ENCODE peak calls at places on chromosomes 11 and 22, in four cellular contexts. U, C, Q and M are unnamed samples. For H3K4me1, the result is how much of the 10 kb centered on the place peaks cover.

GRCh38 chr11:61362542-61362875 is 335 bp downstream of the TMEM138 start:
- DNase-seq in U (no peak), C (peak), Q (peak), M (no peak)

GRCh38 chr11:86547727-86548126 is 124.7 kb downstream of the ME3 start:
- DNase-seq in U (no peak), C (no peak), Q (no peak), M (peak)

GRCh38 chr11:61460986-61461385 is 31.1 kb downstream of the SDHAF2 start:
- DNase-seq in U (no peak), C (no peak), Q (no peak), M (no peak)

GRCh38 chr22:27405672-27406388 is 395.7 kb downstream of the MN1 start:
- DNase-seq in U (no peak), C (peak), Q (peak), M (peak)

GRCh38 chr22:50731811-50732624 is 6.0 kb upstream of the ACR start:
- DNase-seq in U (no peak), C (peak), Q (peak), M (no peak)

GRCh38 chr11:62555464-62556092 is 9.0 kb upstream of the AHNAK start:
- DNase-seq in U (peak), C (no peak), Q (peak), M (no peak)

GRCh38 chr11:57746920-57747319 is 4.7 kb downstream of the BTBD18 start:
- DNase-seq in U (no peak), C (no peak), Q (no peak), M (no peak)

GRCh38 chr11:110134120-110134519 is 40.9 kb downstream of the ZC3H12C start:
- DNase-seq in U (no peak), C (no peak), Q (no peak), M (peak)

GRCh38 chr11:130964393-130964792 is 48.1 kb upstream of the SNX19 start:
- DNase-seq in U (no peak), C (no peak), Q (no peak), M (no peak)

GRCh38 chr11:107623183-107623582 is 32.2 kb downstream of the ELMOD1 start:
- DNase-seq in U (no peak), C (no peak), Q (no peak), M (no peak)

GRCh38 chr11:17703951-17704350 is 15.4 kb upstream of the MYOD1 start:
- DNase-seq in U (peak), C (peak), Q (peak), M (peak)

GRCh38 chr22:45598596-45599217 is 72.9 kb upstream of the ATXN10 start:
- DNase-seq in U (no peak), C (no peak), Q (no peak), M (no peak)

GRCh38 chr22:45589556-45589955 is 82.1 kb upstream of the ATXN10 start:
- DNase-seq in U (no peak), C (no peak), Q (no peak), M (no peak)

GRCh38 chr22:45590262-45590661 is 81.4 kb upstream of the ATXN10 start:
- DNase-seq in U (no peak), C (no peak), Q (no peak), M (no peak)

GRCh38 chr22:45597460-45598192 is 74.0 kb upstream of the ATXN10 start:
- DNase-seq in U (no peak), C (no peak), Q (no peak), M (no peak)

DNA sequence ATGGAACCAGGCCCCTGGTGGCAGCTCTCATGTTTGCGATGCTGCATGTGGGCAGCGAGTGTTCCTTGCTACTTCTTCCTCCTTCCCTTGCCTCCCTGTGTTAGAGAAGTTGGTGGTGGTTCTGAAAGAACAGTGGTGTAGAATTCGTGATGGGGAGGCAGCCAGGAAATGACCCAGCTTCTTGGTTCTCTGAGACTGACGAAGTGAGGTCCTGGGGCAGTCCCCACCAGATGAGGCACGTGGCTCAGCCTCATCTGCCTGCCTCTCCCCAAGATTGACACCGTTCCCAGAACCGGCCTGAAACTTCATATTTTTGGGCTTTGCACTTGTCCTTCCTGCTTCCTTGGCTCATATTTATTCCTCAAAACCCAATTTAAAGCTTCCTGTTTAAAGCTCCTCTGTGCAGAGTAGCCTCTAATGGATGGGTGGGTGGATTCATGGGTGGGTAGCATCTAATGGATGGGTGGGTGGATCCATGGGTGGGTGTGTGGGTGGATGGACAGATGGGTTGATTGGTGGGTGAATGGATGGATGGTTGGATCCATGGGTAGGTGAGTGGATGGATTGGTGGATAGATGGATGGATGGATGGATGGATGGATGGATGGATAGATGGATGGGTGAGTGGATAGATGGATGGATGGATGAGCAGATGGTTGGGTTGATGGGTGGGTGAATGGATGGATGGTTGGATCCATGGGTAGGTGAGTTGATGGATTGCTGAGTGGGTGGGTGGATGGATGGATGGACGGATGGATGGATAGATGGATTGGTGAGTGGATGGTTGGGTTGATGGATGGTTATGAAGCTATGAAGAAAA is 77.3 kb upstream of the ATXN10 start:
- DNase-seq in U (no peak), C (no peak), Q (no peak), M (no peak)
- H3K4me1 ChIP-seq in U (under half), C (under half), Q (under half), M (under half)

DNA sequence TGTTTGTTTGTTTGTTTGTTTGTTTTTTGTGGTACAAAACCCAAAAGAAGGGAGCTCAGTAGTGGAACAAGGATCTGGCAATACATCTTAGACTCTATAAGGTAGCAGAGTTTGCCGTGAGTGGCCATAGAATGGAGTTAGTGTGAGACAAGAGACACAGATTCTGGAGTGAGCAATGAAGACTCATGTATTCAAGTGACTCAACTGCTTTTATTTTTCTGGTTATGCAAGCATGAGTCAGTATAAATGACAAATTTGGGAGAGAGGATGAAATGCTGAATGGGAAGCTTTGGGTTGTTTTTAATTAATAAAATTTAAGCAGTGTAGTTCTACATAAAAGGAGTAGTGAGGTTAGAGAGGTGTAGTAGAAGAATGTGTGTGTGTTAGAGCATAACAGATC is 143.6 kb upstream of the ANO5 start:
- DNase-seq in U (no peak), C (no peak), Q (no peak), M (no peak)
- TF ChIP-seq FOS in U (no peak), C (no peak), Q (no peak), M (no peak)

DNA sequence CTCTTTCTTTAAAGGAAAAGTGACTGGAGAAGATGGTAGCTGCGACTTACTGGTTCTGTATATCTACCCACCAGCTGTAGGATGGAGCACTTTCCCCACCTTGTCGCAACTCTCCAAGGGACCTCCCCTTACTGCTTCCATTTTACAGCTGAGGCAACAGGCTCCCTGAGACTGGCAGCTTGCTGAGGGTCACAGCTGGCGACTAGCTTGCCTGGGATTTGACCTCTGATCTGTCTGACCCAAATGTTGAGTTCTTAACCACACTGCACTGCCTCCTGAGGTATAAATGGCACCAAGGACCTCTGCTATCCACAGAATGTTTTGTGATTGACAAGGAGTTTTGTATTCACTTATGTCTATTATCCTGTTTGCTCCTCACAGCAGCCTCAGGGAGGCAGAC is 115.0 kb upstream of the NNMT start:
- DNase-seq in U (no peak), C (no peak), Q (no peak), M (no peak)
- H3K4me1 ChIP-seq in U (under half), C (under half), Q (under half), M (under half)

DNA sequence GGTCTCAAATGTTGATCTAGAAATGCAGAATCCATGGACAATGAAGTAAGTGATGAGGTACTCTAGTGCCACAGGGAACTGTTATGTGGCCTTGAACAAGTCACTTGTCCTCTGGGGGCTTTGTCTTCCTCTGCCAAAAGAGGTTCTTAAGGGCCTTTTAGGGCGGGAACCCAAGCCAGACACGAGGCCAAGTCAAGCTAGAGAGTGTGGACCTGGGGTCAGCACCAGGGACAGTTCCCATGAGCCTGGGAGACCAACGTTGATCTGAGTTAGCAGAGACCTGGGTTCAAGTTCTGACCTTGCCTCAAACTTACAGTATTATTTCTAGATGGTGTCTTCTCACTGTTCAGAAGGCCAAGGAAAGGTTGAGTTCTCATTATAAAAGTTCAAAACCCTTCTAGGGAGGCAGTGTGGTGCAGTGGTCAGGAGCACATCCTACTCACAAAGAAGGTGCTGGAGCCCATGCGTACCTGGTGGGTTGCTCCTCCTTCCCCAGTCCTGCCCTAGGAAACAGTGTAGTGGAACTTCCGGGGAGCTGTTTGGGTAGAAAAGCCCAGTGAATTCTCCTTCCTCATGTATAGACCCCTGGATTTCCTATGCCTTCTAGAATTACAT is 121.5 kb downstream of the CHST1 start:
- DNase-seq in U (no peak), C (peak), Q (peak), M (peak)
- TF ChIP-seq FOS in U (no peak), C (no peak), Q (no peak), M (no peak)

GRCh38 chr11:69983571-69983877 is 94.6 kb upstream of the ANO1 start:
- DNase-seq in U (no peak), C (no peak), Q (no peak), M (no peak)

GRCh38 chr11:69979632-69980031 is 98.5 kb upstream of the ANO1 start:
- DNase-seq in U (no peak), C (no peak), Q (no peak), M (no peak)

GRCh38 chr11:69982675-69983570 is 95.2 kb upstream of the ANO1 start:
- DNase-seq in U (no peak), C (peak), Q (no peak), M (no peak)

GRCh38 chr11:69978841-69979614 is 99.1 kb upstream of the ANO1 start:
- DNase-seq in U (no peak), C (no peak), Q (no peak), M (peak)

GRCh38 chr11:69981119-69981770 is 96.9 kb upstream of the ANO1 start:
- DNase-seq in U (no peak), C (peak), Q (no peak), M (no peak)
- H3K4me1 ChIP-seq in U (under half), C (under half), Q (under half), M (under half)

GRCh38 chr22:44263547-44263946 is 49.2 kb downstream of the SHISAL1 start:
- DNase-seq in U (no peak), C (no peak), Q (no peak), M (no peak)
- TF ChIP-seq FOS in U (no peak), C (no peak), Q (no peak), M (no peak)

GRCh38 chr11:405976-406795 is 8.6 kb downstream of the SIGIRR start:
- DNase-seq in U (no peak), C (no peak), Q (no peak), M (no peak)

GRCh38 chr11:403021-403760 is 9.2 kb downstream of the PKP3 start:
- DNase-seq in U (no peak), C (no peak), Q (no peak), M (no peak)

GRCh38 chr11:405323-405975 is 9.3 kb downstream of the SIGIRR start:
- DNase-seq in U (no peak), C (no peak), Q (no peak), M (no peak)

GRCh38 chr11:403761-404431 is 9.9 kb downstream of the PKP3 start:
- DNase-seq in U (no peak), C (no peak), Q (no peak), M (no peak)

DNA sequence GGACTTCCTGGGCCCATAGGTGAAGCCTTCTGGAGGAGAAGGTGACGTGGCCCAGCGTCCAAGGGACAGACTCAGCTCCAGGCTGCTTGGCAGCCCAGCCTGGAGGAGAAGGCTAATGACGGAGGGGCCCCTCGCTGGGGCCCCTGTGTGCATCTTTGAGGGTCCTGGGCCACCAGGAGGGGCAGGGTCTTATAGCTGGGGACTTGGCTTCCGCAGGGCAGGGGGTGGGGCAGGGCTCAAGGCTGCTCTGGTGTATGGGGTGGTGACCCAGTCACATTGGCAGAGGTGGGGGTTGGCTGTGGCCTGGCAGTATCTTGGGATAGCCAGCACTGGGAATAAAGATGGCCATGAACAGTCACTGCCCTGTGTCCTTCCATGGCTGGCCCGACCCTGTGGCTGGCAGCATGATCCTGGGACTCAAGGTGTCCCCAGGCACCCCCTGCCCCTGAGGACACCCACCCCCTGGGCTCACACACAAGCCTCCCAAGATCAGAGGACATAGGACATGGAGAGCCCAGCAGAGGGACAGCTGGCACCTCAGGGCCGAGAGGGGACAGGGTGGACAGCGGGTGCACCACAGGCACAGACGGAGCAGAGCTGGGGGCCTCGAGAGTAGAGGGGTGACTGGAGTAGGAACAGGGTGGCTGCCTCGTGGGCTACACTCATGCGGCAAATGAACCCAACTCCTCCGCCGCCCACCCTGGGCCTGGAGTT is 10.1 kb downstream of the SIGIRR start:
- DNase-seq in U (no peak), C (no peak), Q (no peak), M (no peak)
- H3K4me1 ChIP-seq in U (under half), C (under half), Q (under half), M (under half)